ENCODE peak calls at places on chromosomes 13 and 19, in ten cellular contexts. S is CD8-positive, alpha-beta T cell; C is COLO829; N is fibroblast of pulmonary artery; D is NCI-H1436 treated with DMSO at 0.1 percent for 48 hours; O is HT1080; L is right cardiac atrium; M is neural progenitor cell; T is iris pigment epithelial cell; Q is SHP77 treated with DMSO at 0.1 percent for 48 hours. Z is an unnamed sample.

GRCh38 chr13:52428295-52428694 is 22.1 kb downstream of the VPS36 start:
- DNase-seq in S (no peak), C (no peak), N (peak), D (no peak), O (peak), L (no peak), M (no peak), T (peak), Q (no peak), Z (no peak)

GRCh38 chr19:34191355-34191962 is 19.2 kb downstream of the LSM14A start:
- DNase-seq in S (no peak), C (no peak), N (no peak), D (no peak), O (no peak), L (no peak), M (no peak), T (no peak), Q (no peak), Z (no peak)

GRCh38 chr13:59305896-59306295 is 857.8 kb downstream of the DIAPH3 start:
- DNase-seq in S (no peak), C (no peak), N (no peak), D (no peak), O (no peak), L (no peak), M (no peak), T (no peak), Q (no peak), Z (no peak)

GRCh38 chr13:32736648-32737047 is 150.4 kb downstream of the PDS5B start:
- DNase-seq in S (no peak), C (no peak), N (no peak), D (no peak), O (no peak), L (no peak), M (no peak), T (no peak), Q (no peak), Z (no peak)

GRCh38 chr19:31356587-31357314 is 7.5 kb upstream of the TSHZ3 start:
- DNase-seq in S (peak), C (peak), N (no peak), D (no peak), O (no peak), L (peak), M (peak), T (no peak), Q (no peak), Z (no peak)

GRCh38 chr13:28401303-28402056 is 93.4 kb downstream of the FLT1 start:
- DNase-seq in S (no peak), C (no peak), N (peak), D (no peak), O (peak), L (no peak), M (no peak), T (peak), Q (no peak), Z (no peak)

GRCh38 chr13:49248433-49249002 is 793 bp downstream of the CDADC1 start:
- DNase-seq in S (no peak), C (no peak), N (no peak), D (no peak), O (no peak), L (no peak), M (peak), T (peak), Q (no peak), Z (no peak)

GRCh38 chr19:55535173-55535572 is 1.8 kb downstream of the SBK2 start:
- DNase-seq in S (no peak), C (no peak), N (no peak), D (no peak), O (no peak), L (peak), M (no peak), T (no peak), Q (no peak), Z (no peak)

GRCh38 chr13:51380269-51380668 is 40.8 kb downstream of the SERPINE3 start:
- DNase-seq in S (no peak), C (no peak), N (peak), D (no peak), O (peak), L (no peak), M (no peak), T (peak), Q (no peak), Z (no peak)

GRCh38 chr13:37492061-37492460 is 106.5 kb downstream of the POSTN start:
- DNase-seq in S (no peak), C (no peak), N (peak), D (no peak), O (no peak), L (no peak), M (no peak), T (peak), Q (no peak), Z (no peak)

GRCh38 chr13:31166591-31166990 is 4.9 kb upstream of the HSPH1 start:
- DNase-seq in S (no peak), C (no peak), N (no peak), D (no peak), O (peak), L (no peak), M (no peak), T (peak), Q (no peak), Z (no peak)

GRCh38 chr13:34654203-34654602 is 287.9 kb upstream of the NBEA start:
- DNase-seq in S (no peak), C (no peak), N (no peak), D (no peak), O (peak), L (no peak), M (no peak), T (peak), Q (no peak), Z (no peak)

GRCh38 chr19:11174336-11174735 is 18.8 kb upstream of the SPC24 start:
- DNase-seq in S (no peak), C (no peak), N (no peak), D (no peak), O (no peak), L (no peak), M (no peak), T (no peak), Q (no peak), Z (no peak)

GRCh38 chr19:50975766-50976165 is 6.4 kb upstream of the KLK6 start:
- DNase-seq in S (no peak), C (peak), N (no peak), D (no peak), O (peak), L (no peak), M (no peak), T (no peak), Q (no peak), Z (no peak)

GRCh38 chr13:101575591-101575990 is 123.1 kb downstream of the ITGBL1 start:
- DNase-seq in S (no peak), C (no peak), N (no peak), D (no peak), O (no peak), L (no peak), M (no peak), T (no peak), Q (no peak), Z (no peak)

GRCh38 chr13:23822252-23822824 is 66.9 kb downstream of the MIPEP start:
- DNase-seq in S (no peak), C (no peak), N (no peak), D (no peak), O (no peak), L (no peak), M (no peak), T (no peak), Q (no peak), Z (no peak)

GRCh38 chr13:73223372-73223781 is 164.6 kb downstream of the KLF5 start:
- DNase-seq in S (no peak), C (peak), N (no peak), D (no peak), O (no peak), L (no peak), M (no peak), T (no peak), Q (no peak), Z (no peak)

GRCh38 chr13:89763011-89763410 is 1584.5 kb upstream of the MIR17HG start:
- DNase-seq in S (no peak), C (no peak), N (peak), D (no peak), O (peak), L (no peak), M (no peak), T (peak), Q (no peak), Z (no peak)

GRCh38 chr19:35088514-35088913 is 27.1 kb upstream of the FXYD3 start:
- DNase-seq in S (no peak), C (peak), N (peak), D (no peak), O (peak), L (no peak), M (no peak), T (peak), Q (no peak), Z (no peak)

GRCh38 chr13:105778196-105778595 is 757.3 kb downstream of the EFNB2 start:
- DNase-seq in S (no peak), C (no peak), N (peak), D (no peak), O (no peak), L (no peak), M (no peak), T (peak), Q (no peak), Z (no peak)

GRCh38 chr13:99390601-99391000 is 83.4 kb upstream of the GPR183 start:
- DNase-seq in S (no peak), C (no peak), N (no peak), D (no peak), O (no peak), L (no peak), M (no peak), T (no peak), Q (no peak), Z (no peak)

GRCh38 chr13:74406439-74406838 is 272.2 kb upstream of the KLF12 start:
- DNase-seq in S (no peak), C (peak), N (no peak), D (no peak), O (no peak), L (no peak), M (no peak), T (no peak), Q (no peak), Z (no peak)

GRCh38 chr13:106143392-106143791 is 392.1 kb downstream of the EFNB2 start:
- DNase-seq in S (no peak), C (no peak), N (no peak), D (no peak), O (no peak), L (no peak), M (no peak), T (peak), Q (no peak), Z (no peak)

GRCh38 chr19:29886535-29886934 is 55.5 kb upstream of the URI1 start:
- DNase-seq in S (no peak), C (no peak), N (no peak), D (no peak), O (no peak), L (no peak), M (no peak), T (no peak), Q (no peak), Z (no peak)

GRCh38 chr13:65892859-65893258 is 1337.3 kb downstream of the PCDH9 start:
- DNase-seq in S (no peak), C (no peak), N (peak), D (no peak), O (peak), L (no peak), M (no peak), T (no peak), Q (no peak), Z (no peak)

Z was measured in activated CD8-positive, alpha-beta memory T cell treated with anti-CD3 and anti-CD28 coated beads for 48 hours.